ENCODE peak calls at places on chromosomes 7 and 10, in seven cellular contexts. E, G, R, H, Q, N and V are unnamed samples.

GRCh38 chr7:51020944-51021343 is 238.2 kb upstream of the GRB10 start:
- DNase-seq in Q (no peak), N (no peak), H (no peak), E (no peak), R (no peak), G (no peak), V (no peak)

GRCh38 chr7:148344406-148344805 is 246.2 kb upstream of the C7orf33 start:
- DNase-seq in R (no peak), G (no peak), H (no peak), N (no peak), E (no peak), Q (no peak), V (no peak)

GRCh38 chr10:88800152-88801125 is 2.1 kb upstream of the LIPM start:
- DNase-seq in N (no peak), G (peak; percentile 72), E (no peak), Q (no peak), R (no peak), H (no peak), V (no peak)

GRCh38 chr7:76234931-76235441 is 33.3 kb downstream of the SRRM3 start:
- DNase-seq in R (peak; percentile 82), E (peak; percentile 98), Q (peak; percentile 97), H (peak; percentile 46), G (peak; percentile 76), N (peak; percentile 93), V (peak; percentile 97)

GRCh38 chr7:516606-517456 is 2.8 kb downstream of the PDGFA start:
- DNase-seq in N (peak; percentile 77), Q (no peak), R (no peak), H (no peak), G (peak; percentile 80), E (peak; percentile 56), V (peak; percentile 55)

GRCh38 chr7:141203177-141203576 is 129.3 kb downstream of the TMEM178B start:
- DNase-seq in E (no peak), R (no peak), N (no peak), G (no peak), H (no peak), Q (no peak), V (no peak)

GRCh38 chr7:12927635-12928434 is 240.4 kb downstream of the ARL4A start:
- DNase-seq in E (no peak), H (no peak), R (no peak), N (no peak), Q (no peak), G (no peak), V (no peak)

GRCh38 chr10:7937315-7937945 is 117.1 kb upstream of the GATA3 start:
- DNase-seq in N (no peak), R (no peak), Q (no peak), E (no peak), H (no peak), G (peak; percentile 17), V (no peak)

GRCh38 chr7:114819629-114820362 is 102.1 kb upstream of the MDFIC start:
- DNase-seq in H (no peak), N (no peak), R (no peak), G (peak; percentile 98), Q (no peak), E (no peak), V (no peak)

GRCh38 chr10:26474062-26474461 is 35.9 kb downstream of the APBB1IP start:
- DNase-seq in H (no peak), Q (no peak), E (no peak), R (no peak), N (no peak), G (no peak), V (no peak)

GRCh38 chr7:1520574-1521234 is 9.8 kb upstream of the MAFK start:
- DNase-seq in E (no peak), Q (no peak), H (no peak), R (no peak), N (no peak), G (peak; percentile 92), V (no peak)

GRCh38 chr7:159023746-159024145 is 120.9 kb downstream of the VIPR2 start:
- DNase-seq in R (peak; percentile 43), H (no peak), E (no peak), Q (peak; percentile 18), G (no peak), N (no peak), V (no peak)

GRCh38 chr7:42025635-42026375 is 211.2 kb downstream of the GLI3 start:
- DNase-seq in N (no peak), H (no peak), Q (no peak), G (no peak), E (no peak), R (no peak), V (no peak)

GRCh38 chr10:110504111-110504735 is 6.5 kb downstream of the DUSP5 start:
- DNase-seq in R (no peak), G (peak; percentile 91), Q (no peak), H (peak; percentile 35), E (no peak), N (peak; percentile 45), V (no peak)

GRCh38 chr7:27156901-27157716 is 634 bp upstream of the HOXA7 start:
- DNase-seq in N (no peak), E (peak; percentile 20), R (peak; percentile 70), Q (peak; percentile 14), G (no peak), H (no peak), V (no peak)

GRCh38 chr10:78777466-78778256 is 291.1 kb upstream of the ZMIZ1 start:
- DNase-seq in N (no peak), H (no peak), G (peak; percentile 57), E (peak; percentile 39), R (no peak), Q (no peak), V (no peak)

GRCh38 chr7:50212666-50213621 is 91.6 kb upstream of the IKZF1 start:
- DNase-seq in H (no peak), G (no peak), E (no peak), N (no peak), Q (no peak), R (peak; percentile 87), V (no peak)

GRCh38 chr7:30201161-30201666 is 66.4 kb downstream of the MTURN start:
- DNase-seq in H (no peak), R (no peak), N (no peak), G (no peak), Q (no peak), E (no peak), V (no peak)

GRCh38 chr10:100485336-100485735 is 22.5 kb downstream of the WNT8B start:
- DNase-seq in H (no peak), G (no peak), E (no peak), Q (peak; percentile 56), N (no peak), R (no peak), V (no peak)

GRCh38 chr7:117269417-117269816 is 53.4 kb downstream of the WNT2 start:
- DNase-seq in R (no peak), G (peak; percentile 98), N (no peak), H (no peak), E (no peak), Q (no peak), V (no peak)

GRCh38 chr10:114624422-114624821 is 33.7 kb downstream of the ABLIM1 start:
- DNase-seq in N (no peak), G (no peak), Q (no peak), R (no peak), H (no peak), E (no peak), V (no peak)

GRCh38 chr7:19110026-19110777 is 7.2 kb downstream of the TWIST1 start:
- DNase-seq in Q (no peak), E (no peak), G (no peak), N (no peak), H (no peak), R (no peak), V (no peak)

GRCh38 chr7:154792436-154793055 is 210.4 kb downstream of the PAXIP1 start:
- DNase-seq in Q (no peak), G (no peak), E (no peak), N (no peak), R (no peak), H (no peak), V (no peak)

GRCh38 chr7:154791611-154792010 is 211.3 kb downstream of the PAXIP1 start:
- DNase-seq in E (no peak), G (no peak), R (no peak), Q (no peak), H (no peak), N (no peak), V (no peak)

GRCh38 chr7:154794147-154794780 is 208.7 kb downstream of the PAXIP1 start:
- DNase-seq in H (no peak), N (peak; percentile 34), G (no peak), E (peak; percentile 79), R (no peak), Q (peak; percentile 87), V (no peak)

GRCh38 chr7:154785898-154786297 is 217.0 kb downstream of the PAXIP1 start:
- DNase-seq in H (no peak), E (no peak), G (no peak), R (no peak), N (no peak), Q (no peak), V (no peak)

DNA sequence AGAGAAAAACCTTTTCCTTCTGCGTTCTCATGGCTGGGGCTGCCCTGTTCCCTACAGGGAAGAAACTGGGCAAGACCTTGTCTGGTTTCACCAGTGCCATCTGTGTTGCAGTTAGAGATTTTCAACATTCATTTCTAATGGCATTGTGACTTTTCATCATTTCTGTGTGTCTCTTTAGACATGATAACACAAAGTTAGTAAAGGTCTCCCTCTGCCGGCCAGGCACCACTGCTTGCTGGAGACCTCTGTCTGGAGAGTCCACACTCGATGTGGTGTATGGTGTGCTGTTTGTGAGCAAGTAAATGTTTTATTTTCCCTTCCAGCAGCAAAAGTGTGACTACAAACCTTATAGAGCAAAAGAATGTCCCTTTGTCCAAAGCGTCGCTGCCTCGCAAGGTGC is 213.5 kb downstream of the PAXIP1 start:
- DNase-seq in G (no peak), H (no peak), E (peak; percentile 51), R (no peak), Q (no peak), N (no peak), V (no peak)
- TF ChIP-seq CTCF in G (no peak), H (no peak), E (peak; percentile 50), R (no peak), Q (peak; percentile 79), N (no peak), V (no peak)

GRCh38 chr10:77586719-77587423 is 50.7 kb downstream of the KCNMA1 start:
- DNase-seq in H (no peak), Q (no peak), N (peak; percentile 48), R (peak; percentile 34), G (peak; percentile 98), E (no peak), V (no peak)
- TF ChIP-seq CTCF in H (no peak), Q (no peak), N (no peak), R (no peak), G (peak; percentile 47), E (no peak), V (no peak)

GRCh38 chr10:96814264-96814663 is 17.8 kb upstream of the LCOR start:
- DNase-seq in H (no peak), N (no peak), Q (no peak), G (peak; percentile 86), E (no peak), R (no peak), V (no peak)
- TF ChIP-seq CTCF in H (no peak), N (no peak), Q (no peak), G (no peak), E (no peak), R (no peak), V (no peak)

GRCh38 chr10:20765066-20765465 is 132.0 kb downstream of the NEBL start:
- DNase-seq in H (no peak), G (no peak), Q (no peak), R (no peak), E (no peak), N (no peak), V (no peak)

GRCh38 chr10:20771053-20771452 is 126.1 kb downstream of the NEBL start:
- DNase-seq in G (no peak), N (no peak), R (no peak), H (no peak), E (no peak), Q (no peak), V (no peak)

GRCh38 chr10:20767028-20767427 is 130.1 kb downstream of the NEBL start:
- DNase-seq in R (no peak), N (no peak), Q (no peak), G (peak; percentile 4), E (no peak), H (no peak), V (no peak)

GRCh38 chr10:20768849-20769248 is 128.3 kb downstream of the NEBL start:
- DNase-seq in G (no peak), E (no peak), H (no peak), Q (no peak), R (no peak), N (no peak), V (no peak)
- TF ChIP-seq CTCF in G (peak; percentile 35), E (peak; percentile 40), H (no peak), Q (peak; percentile 70), R (peak; percentile 40), N (peak; percentile 28), V (peak; percentile 18)